ENCODE peak calls at places on chromosomes 16 and 17, in eight cellular contexts. N is MM.1S, S is GM12878, U is mesenchymal stem cell, O is IMR-90, R is OCI-LY7, K is neuronal stem cell, Q is mammary epithelial cell. Z is an unnamed sample.

GRCh38 chr16:82241469-82242052 is 71.5 kb upstream of the MPHOSPH6 start:
- DNase-seq in K (no peak), Q (no peak), U (no peak), N (no peak), S (no peak), R (no peak), O (no peak), Z (no peak)

GRCh38 chr16:82761236-82761635 is 134.5 kb downstream of the CDH13 start:
- DNase-seq in Q (peak; percentile 70), O (peak; percentile 74), R (no peak), U (peak; percentile 63), K (no peak), S (no peak), N (no peak), Z (no peak)

GRCh38 chr16:83365166-83365565 is 442.6 kb upstream of the HSBP1 start:
- DNase-seq in N (no peak), S (no peak), O (peak; percentile 7), U (peak; percentile 18), K (no peak), Q (peak; percentile 88), R (no peak), Z (no peak)

GRCh38 chr16:66220766-66221165 is 145.7 kb upstream of the CDH5 start:
- DNase-seq in Q (no peak), O (no peak), S (no peak), K (no peak), R (peak; percentile 66), N (no peak), U (no peak), Z (no peak)

GRCh38 chr16:85302018-85302847 is 190.0 kb upstream of the CIBAR2 start:
- DNase-seq in U (peak; percentile 90), Q (no peak), R (no peak), O (peak; percentile 59), K (no peak), S (no peak), N (no peak), Z (peak; percentile 66)

GRCh38 chr17:57357392-57357784 is 101.1 kb downstream of the MSI2 start:
- DNase-seq in U (no peak), S (no peak), K (no peak), N (peak; percentile 50), O (no peak), Q (peak; percentile 47), R (peak; percentile 74), Z (peak; percentile 23)

GRCh38 chr17:6913608-6914443 is 82.0 kb upstream of the ALOX12 start:
- DNase-seq in N (no peak), U (peak; percentile 57), S (no peak), R (peak; percentile 67), Q (no peak), O (peak; percentile 42), K (peak; percentile 30), Z (peak; percentile 59)

GRCh38 chr16:58614860-58615259 is 14.8 kb downstream of the CNOT1 start:
- DNase-seq in N (no peak), S (no peak), O (no peak), R (no peak), K (no peak), U (no peak), Q (no peak), Z (no peak)

GRCh38 chr17:65100316-65101140 is 36.6 kb upstream of the RGS9 start:
- DNase-seq in R (peak; percentile 91), U (peak; percentile 66), K (peak; percentile 82), O (peak; percentile 47), Q (peak; percentile 66), S (peak; percentile 77), N (peak; percentile 86), Z (peak; percentile 92)

GRCh38 chr16:85910854-85911247 is 11.9 kb downstream of the IRF8 start:
- DNase-seq in U (no peak), O (no peak), R (peak; percentile 69), S (no peak), K (no peak), Q (no peak), N (no peak), Z (no peak)

GRCh38 chr17:57739402-57740224 is 5.5 kb downstream of the CCDC182 start:
- DNase-seq in Q (peak; percentile 46), U (peak; percentile 24), S (no peak), N (peak; percentile 62), O (no peak), K (no peak), R (peak; percentile 69), Z (peak; percentile 58)

GRCh38 chr17:72592242-72592966 is 471.6 kb downstream of the SOX9 start:
- DNase-seq in S (no peak), K (peak; percentile 81), R (no peak), Q (peak; percentile 81), N (peak; percentile 83), U (peak; percentile 85), O (peak; percentile 84), Z (peak; percentile 93)

GRCh38 chr17:47957591-47958490 is at the start of gene PRR15L:
- DNase-seq in S (no peak), K (no peak), U (no peak), R (no peak), O (no peak), N (peak; percentile 73), Q (no peak), Z (peak; percentile 83)

GRCh38 chr17:17940451-17940911 is 31.7 kb downstream of the TOM1L2 start:
- DNase-seq in O (peak; percentile 47), K (no peak), Q (no peak), U (peak; percentile 48), R (no peak), N (no peak), S (no peak), Z (no peak)

GRCh38 chr16:1460602-1461138 is 14.2 kb downstream of the CLCN7 start:
- DNase-seq in R (no peak), S (no peak), Q (no peak), K (no peak), U (no peak), O (no peak), N (no peak), Z (no peak)

GRCh38 chr16:1458977-1459341 is 14.6 kb upstream of the CCDC154 start:
- DNase-seq in N (no peak), O (no peak), R (peak; percentile 37), Q (no peak), K (no peak), S (no peak), U (no peak), Z (no peak)

GRCh38 chr16:1461146-1461545 is 13.7 kb downstream of the CLCN7 start:
- DNase-seq in K (no peak), R (no peak), Q (no peak), S (no peak), N (no peak), U (peak; percentile 56), O (no peak), Z (peak; percentile 65)

GRCh38 chr16:1458336-1458976 is 14.1 kb upstream of the CCDC154 start:
- DNase-seq in S (no peak), O (peak; percentile 41), U (no peak), K (no peak), Q (peak; percentile 6), R (no peak), N (no peak), Z (no peak)

DNA sequence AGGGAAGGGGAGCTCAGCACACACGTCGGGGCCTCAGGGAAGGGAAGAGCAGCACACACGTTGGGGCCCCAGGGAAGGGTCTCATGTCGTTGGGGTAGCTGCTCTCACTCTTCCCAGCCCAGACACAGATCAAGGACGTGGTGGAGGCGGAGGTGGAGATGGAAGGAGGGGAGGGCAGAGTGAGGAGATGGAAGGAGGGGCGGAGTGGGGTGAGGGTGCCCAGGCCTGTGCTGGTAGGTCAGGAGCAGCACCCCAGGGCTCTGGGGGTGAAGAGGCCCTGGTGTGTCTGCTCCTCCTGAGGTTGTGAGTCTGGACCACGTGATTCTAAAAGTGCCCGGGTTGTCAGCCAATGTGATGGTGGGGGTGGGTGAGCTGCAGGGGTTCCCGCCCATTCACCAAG is 14.9 kb downstream of the CLCN7 start:
- DNase-seq in N (no peak), K (no peak), R (no peak), Q (no peak), S (no peak), O (no peak), U (no peak), Z (no peak)
- H3K36me3 ChIP-seq in N (no peaks in the 10 kb centered on the region), K (peaks cover 51% of the 10 kb centered on the region), R (peaks cover 9% of the 10 kb centered on the region), Q (peaks cover 2% of the 10 kb centered on the region), S (no peaks in the 10 kb centered on the region), O (peaks cover 46% of the 10 kb centered on the region), U (peaks cover 75% of the 10 kb centered on the region), Z (no peaks in the 10 kb centered on the region)

GRCh38 chr17:27293898-27294688 is at the start of gene WSB1:
- DNase-seq in K (peak; percentile 86), U (peak; percentile 91), N (peak; percentile 90), O (peak; percentile 89), R (peak; percentile 95), Q (peak; percentile 84), S (peak; percentile 61), Z (peak; percentile 98)

GRCh38 chr17:27294689-27295630 is 1.0 kb downstream of the WSB1 start:
- DNase-seq in U (peak; percentile 91), K (peak; percentile 50), R (peak; percentile 59), O (peak; percentile 83), S (peak; percentile 66), Q (peak; percentile 83), N (peak; percentile 65), Z (peak; percentile 89)

GRCh38 chr17:27293359-27293897 is 486 bp upstream of the WSB1 start:
- DNase-seq in N (no peak), U (no peak), O (no peak), K (no peak), Q (no peak), S (no peak), R (peak; percentile 10), Z (no peak)

GRCh38 chr17:27296427-27296979 is 2.6 kb downstream of the WSB1 start:
- DNase-seq in O (peak; percentile 85), R (no peak), S (no peak), N (no peak), U (peak; percentile 57), Q (peak; percentile 79), K (no peak), Z (peak; percentile 18)

DNA sequence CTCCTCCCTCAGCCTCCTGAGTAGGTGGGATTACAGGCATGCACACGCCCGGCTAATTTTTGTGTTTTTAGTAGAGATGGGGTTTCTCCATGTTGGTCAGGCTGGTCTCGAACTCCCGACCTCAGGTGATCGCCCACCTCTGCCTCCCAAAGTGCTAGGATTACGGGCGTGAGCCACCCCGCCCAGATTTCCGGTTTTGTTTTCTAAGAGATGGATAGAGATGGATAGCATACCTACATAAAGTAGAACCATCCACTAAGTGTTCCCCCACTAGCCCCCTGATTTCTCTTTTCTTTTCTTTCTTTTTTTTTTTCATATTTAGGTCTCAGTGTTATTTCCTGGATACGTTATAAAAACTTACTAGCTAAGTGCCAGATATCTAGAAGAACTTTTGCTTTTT is 2.0 kb downstream of the WSB1 start:
- DNase-seq in R (no peak), S (no peak), Q (no peak), U (no peak), O (no peak), K (no peak), N (no peak), Z (no peak)
- H3K4me2 ChIP-seq in R (peak overlapping the region; percentile 88), S (peak overlapping the region; percentile 5), Q (peak overlapping the region; percentile 79), U (peak overlapping the region; percentile 57), O (peak overlapping the region; percentile 94), K (peak overlapping the region; percentile 25), N (peak overlapping the region; percentile 56), Z (peak overlapping the region; percentile 82)

DNA sequence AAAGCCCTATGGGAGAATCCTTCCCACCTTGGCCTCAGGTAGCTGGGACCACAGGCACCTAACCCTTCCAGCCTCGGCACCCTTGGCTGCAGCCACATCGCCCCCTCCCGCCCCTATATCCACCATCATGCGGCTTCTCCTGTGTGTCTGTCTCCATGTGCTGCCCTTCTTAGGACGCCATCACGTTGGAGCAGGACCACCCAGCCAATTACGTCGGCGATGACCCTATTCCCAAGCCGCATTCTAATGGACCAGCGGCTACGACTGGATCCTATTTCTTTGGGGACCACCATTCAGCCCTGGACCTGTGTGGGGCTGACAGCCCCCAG is 3.3 kb upstream of the CCDC57 start:
- DNase-seq in Q (no peak), N (peak; percentile 3), U (no peak), R (no peak), S (no peak), K (no peak), O (no peak), Z (no peak)
- H2AFZ ChIP-seq in Q (no peak overlapping the region), N (no peak overlapping the region), U (no peak overlapping the region), R (no peak overlapping the region), S (no peak overlapping the region), K (no peak overlapping the region), O (peak overlapping the region; percentile 80), Z (no peak overlapping the region)

GRCh38 chr17:29279397-29280070 is 14.4 kb downstream of the NUFIP2 start:
- DNase-seq in S (no peak), R (no peak), U (no peak), K (no peak), Q (no peak), N (no peak), O (no peak), Z (no peak)
- H3K36me3 ChIP-seq in S (peaks cover 27% of the 10 kb centered on the region), R (peaks cover 99% of the 10 kb centered on the region), U (peaks cover 47% of the 10 kb centered on the region), K (peaks cover 96% of the 10 kb centered on the region), Q (peaks cover 53% of the 10 kb centered on the region), N (peaks cover 14% of the 10 kb centered on the region), O (peaks cover 45% of the 10 kb centered on the region), Z (no peaks in the 10 kb centered on the region)

Z was measured in hepatocyte.